ENCODE peak calls at places on chromosome 10, in eight cellular contexts. P, E, Z, Y, B, U, T and V are unnamed samples.

GRCh38 chr10:96188911-96189310 is 58.8 kb downstream of the ZNF518A start:
- DNase-seq in P (no peak), E (no peak), Z (no peak), Y (no peak), B (no peak), U (no peak), T (no peak), V (no peak)

GRCh38 chr10:78413294-78414055 is 379.8 kb downstream of the RPS24 start:
- DNase-seq in P (no peak), E (no peak), Z (no peak), Y (no peak), B (no peak), U (no peak), T (no peak), V (no peak)

GRCh38 chr10:128013626-128014025 is 106.7 kb downstream of the PTPRE start:
- DNase-seq in P (no peak), E (no peak), Z (peak; percentile 55), Y (peak; percentile 5), B (no peak), U (no peak), T (no peak), V (no peak)

GRCh38 chr10:30829921-30830671 is 200.5 kb upstream of the LYZL2 start:
- DNase-seq in P (no peak), E (no peak), Z (peak; percentile 14), Y (no peak), B (peak; percentile 50), U (no peak), T (no peak), V (no peak)

GRCh38 chr10:78412605-78413004 is 378.9 kb downstream of the RPS24 start:
- DNase-seq in P (no peak), E (no peak), Z (no peak), Y (no peak), B (no peak), U (no peak), T (no peak), V (no peak)

GRCh38 chr10:132466520-132467463 is 69.8 kb downstream of the PWWP2B start:
- DNase-seq in P (no peak), E (no peak), Z (no peak), Y (no peak), B (no peak), U (no peak), T (no peak), V (no peak)

GRCh38 chr10:89086801-89087513 is 96.4 kb downstream of the FAS start:
- DNase-seq in P (no peak), E (peak; percentile 59), Z (no peak), Y (peak; percentile 75), B (peak; percentile 42), U (no peak), T (no peak), V (no peak)

GRCh38 chr10:46526682-46527038 is 29.8 kb downstream of the GPRIN2 start:
- DNase-seq in P (no peak), E (no peak), Z (peak; percentile 44), Y (peak; percentile 14), B (peak; percentile 87), U (no peak), T (no peak), V (no peak)

GRCh38 chr10:114525368-114525949 is 121.2 kb upstream of the AFAP1L2 start:
- DNase-seq in P (peak; percentile 79), E (no peak), Z (no peak), Y (peak; percentile 50), B (peak; percentile 92), U (no peak), T (no peak), V (no peak)

GRCh38 chr10:77846718-77847311 is 79.7 kb downstream of the DLG5 start:
- DNase-seq in P (peak; percentile 76), E (peak; percentile 84), Z (peak; percentile 98), Y (peak; percentile 79), B (peak; percentile 42), U (peak; percentile 88), T (peak; percentile 43), V (peak; percentile 56)

GRCh38 chr10:43000021-43000411 is 76.9 kb upstream of the RET start:
- DNase-seq in P (no peak), E (no peak), Z (no peak), Y (no peak), B (no peak), U (no peak), T (no peak), V (no peak)

GRCh38 chr10:91201213-91201996 is 19.1 kb upstream of the PCGF5 start:
- DNase-seq in P (peak; percentile 19), E (no peak), Z (no peak), Y (no peak), B (no peak), U (no peak), T (no peak), V (no peak)

GRCh38 chr10:17001961-17002749 is 127.5 kb downstream of the CUBN start:
- DNase-seq in P (no peak), E (peak; percentile 56), Z (no peak), Y (peak; percentile 68), B (peak; percentile 89), U (no peak), T (no peak), V (no peak)

GRCh38 chr10:74371696-74372095 is 220.7 kb downstream of the ADK start:
- DNase-seq in P (no peak), E (no peak), Z (no peak), Y (no peak), B (peak; percentile 2), U (no peak), T (no peak), V (no peak)

GRCh38 chr10:88379575-88379974 is 203.5 kb downstream of the RNLS start:
- DNase-seq in P (no peak), E (peak; percentile 21), Z (no peak), Y (peak; percentile 22), B (peak; percentile 62), U (no peak), T (no peak), V (no peak)

GRCh38 chr10:119045561-119045960 is 16.0 kb downstream of the NANOS1 start:
- DNase-seq in P (no peak), E (no peak), Z (no peak), Y (no peak), B (no peak), U (no peak), T (no peak), V (no peak)

GRCh38 chr10:16992611-16993119 is 136.9 kb downstream of the CUBN start:
- DNase-seq in P (no peak), E (no peak), Z (no peak), Y (no peak), B (no peak), U (no peak), T (no peak), V (no peak)

GRCh38 chr10:121594623-121595320 is 3.5 kb downstream of the FGFR2 start:
- DNase-seq in P (no peak), E (no peak), Z (no peak), Y (no peak), B (no peak), U (no peak), T (no peak), V (no peak)

GRCh38 chr10:2734691-2735090 is 332.7 kb upstream of the PFKP start:
- DNase-seq in P (no peak), E (no peak), Z (no peak), Y (no peak), B (no peak), U (no peak), T (no peak), V (no peak)

GRCh38 chr10:101974091-101974799 is 81.7 kb downstream of the ARMH3 start:
- DNase-seq in P (no peak), E (no peak), Z (no peak), Y (no peak), B (no peak), U (no peak), T (no peak), V (no peak)

GRCh38 chr10:93437000-93437945 is 44.9 kb downstream of the MYOF start:
- DNase-seq in P (no peak), E (peak; percentile 79), Z (peak; percentile 91), Y (peak; percentile 95), B (peak; percentile 100), U (no peak), T (no peak), V (peak; percentile 96)

GRCh38 chr10:23196915-23197314 is 4.8 kb downstream of the PTF1A start:
- DNase-seq in P (no peak), E (no peak), Z (no peak), Y (no peak), B (no peak), U (no peak), T (no peak), V (no peak)

GRCh38 chr10:44995914-44996633 is 4.6 kb upstream of the ZNF22 start:
- DNase-seq in P (peak; percentile 3), E (no peak), Z (no peak), Y (peak; percentile 84), B (peak; percentile 85), U (no peak), T (no peak), V (no peak)

GRCh38 chr10:101683226-101683625 is 11.7 kb downstream of the FBXW4 start:
- DNase-seq in P (no peak), E (no peak), Z (no peak), Y (no peak), B (no peak), U (no peak), T (no peak), V (no peak)

GRCh38 chr10:110016957-110017514 is 9.3 kb downstream of the ADD3 start:
- DNase-seq in P (no peak), E (no peak), Z (no peak), Y (no peak), B (no peak), U (no peak), T (no peak), V (no peak)

GRCh38 chr10:89894051-89894450 is 192.7 kb downstream of the KIF20B start:
- DNase-seq in P (no peak), E (no peak), Z (no peak), Y (no peak), B (no peak), U (no peak), T (no peak), V (no peak)

GRCh38 chr10:72173635-72174296 is 42.0 kb upstream of the ANAPC16 start:
- DNase-seq in P (no peak), E (peak; percentile 35), Z (no peak), Y (no peak), B (peak; percentile 92), U (no peak), T (no peak), V (peak; percentile 92)

GRCh38 chr10:69864321-69864720 is 62.6 kb downstream of the COL13A1 start:
- DNase-seq in P (no peak), E (no peak), Z (peak; percentile 100), Y (no peak), B (peak; percentile 74), U (no peak), T (no peak), V (peak; percentile 68)

GRCh38 chr10:94103902-94104301 is 110.2 kb downstream of the PLCE1 start:
- DNase-seq in P (no peak), E (no peak), Z (peak; percentile 65), Y (no peak), B (no peak), U (no peak), T (no peak), V (no peak)

GRCh38 chr10:91389636-91390512 is 20.3 kb upstream of the HECTD2 start:
- DNase-seq in P (peak; percentile 77), E (no peak), Z (peak; percentile 71), Y (no peak), B (peak; percentile 59), U (no peak), T (no peak), V (no peak)

GRCh38 chr10:13685885-13686284 is 99.1 kb downstream of the PRPF18 start:
- DNase-seq in P (no peak), E (no peak), Z (no peak), Y (no peak), B (no peak), U (no peak), T (no peak), V (no peak)

GRCh38 chr10:33327750-33328149 is 6.7 kb downstream of the NRP1 start:
- DNase-seq in P (peak; percentile 1), E (no peak), Z (peak; percentile 75), Y (no peak), B (peak; percentile 33), U (no peak), T (no peak), V (no peak)

GRCh38 chr10:74486659-74487058 is 335.6 kb downstream of the ADK start:
- DNase-seq in P (no peak), E (no peak), Z (no peak), Y (no peak), B (no peak), U (no peak), T (no peak), V (no peak)

GRCh38 chr10:118802126-118802793 is 47.5 kb upstream of the CACUL1 start:
- DNase-seq in P (no peak), E (no peak), Z (no peak), Y (no peak), B (no peak), U (no peak), T (no peak), V (no peak)